ENCODE peak calls at places on chromosomes 13 and 19, in five cellular contexts. H is GM23338, T is upper lobe of right lung, X is dorsolateral prefrontal cortex, Y is SK-N-SH. L is an unnamed sample.
A peak's percentile ranks its signal among the peaks of the same experiment; 100 is the strongest.

GRCh38 chr13:32471187-32471922 is 43.4 kb upstream of the N4BP2L1 start:
- DNase-seq in H (no peak), T (no peak), X (peak; percentile 81), Y (no peak), L (peak; percentile 29)

GRCh38 chr13:75704194-75704941 is 68.2 kb downstream of the LMO7 start:
- DNase-seq in H (no peak), T (no peak), X (no peak), Y (no peak), L (no peak)

GRCh38 chr19:42288881-42289555 is 12.9 kb upstream of the PRR19 start:
- DNase-seq in H (no peak), T (no peak), X (no peak), Y (no peak), L (no peak)

GRCh38 chr13:73607489-73608156 is 526.6 kb downstream of the KLF12 start:
- DNase-seq in H (no peak), T (no peak), X (no peak), Y (no peak), L (no peak)

GRCh38 chr13:80276371-80277289 is 64.3 kb downstream of the SPRY2 start:
- DNase-seq in H (peak; percentile 53), T (no peak), X (peak; percentile 27), Y (no peak), L (peak; percentile 37)

GRCh38 chr19:31325342-31325741 is 23.9 kb downstream of the TSHZ3 start:
- DNase-seq in H (no peak), T (no peak), X (no peak), Y (no peak), L (no peak)

GRCh38 chr13:71865858-71866172 is 1.2 kb downstream of the DACH1 start:
- DNase-seq in H (peak; percentile 14), T (no peak), X (no peak), Y (peak; percentile 65), L (no peak)

GRCh38 chr13:61470801-61471200 is 55.2 kb upstream of the PCDH20 start:
- DNase-seq in H (no peak), T (no peak), X (no peak), Y (no peak), L (no peak)

GRCh38 chr13:108812165-108812564 is 182.8 kb downstream of the MYO16 start:
- DNase-seq in H (no peak), T (no peak), X (no peak), Y (no peak), L (no peak)

GRCh38 chr13:26500618-26501320 is 56.7 kb upstream of the WASF3 start:
- DNase-seq in H (no peak), T (no peak), X (no peak), Y (no peak), L (no peak)

GRCh38 chr19:11948646-11949045 is 16.2 kb upstream of the ZNF763 start:
- DNase-seq in H (no peak), T (no peak), X (no peak), Y (no peak), L (no peak)

DNA sequence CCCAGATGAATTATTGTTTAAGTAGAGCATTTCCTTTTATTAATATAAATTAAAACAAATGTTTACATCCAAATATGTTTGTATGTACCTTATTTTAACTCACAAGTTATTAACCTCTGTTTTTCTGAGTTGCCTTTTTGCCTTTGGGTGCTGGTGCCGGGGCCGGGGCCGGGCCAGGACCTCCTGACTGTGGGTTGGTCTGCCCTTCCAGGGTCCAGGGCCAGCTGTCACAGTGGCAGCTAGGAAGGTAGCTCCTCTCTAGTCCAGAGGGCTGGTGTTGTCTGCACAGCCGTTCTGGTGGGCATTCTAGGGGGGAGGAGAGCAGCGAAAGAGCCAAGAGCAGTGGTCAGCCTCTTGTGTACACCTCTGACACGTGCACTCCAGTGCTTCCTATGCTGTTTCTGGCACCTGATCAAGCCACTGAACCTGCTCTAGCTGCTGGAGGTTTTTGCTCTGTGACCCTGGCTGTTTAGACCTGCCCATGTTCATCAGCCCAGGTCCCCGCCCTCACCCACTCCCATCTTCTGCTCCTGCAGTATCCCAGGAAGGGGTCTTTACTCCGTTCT is 2.0 kb upstream of the UBA2 start:
- DNase-seq in H (no peak), T (no peak), X (no peak), Y (no peak), L (no peak)
- H3K27ac ChIP-seq in H (no peak overlapping the region), T (no peak overlapping the region), X (no peak overlapping the region), Y (no peak overlapping the region), L (no peak overlapping the region)

DNA sequence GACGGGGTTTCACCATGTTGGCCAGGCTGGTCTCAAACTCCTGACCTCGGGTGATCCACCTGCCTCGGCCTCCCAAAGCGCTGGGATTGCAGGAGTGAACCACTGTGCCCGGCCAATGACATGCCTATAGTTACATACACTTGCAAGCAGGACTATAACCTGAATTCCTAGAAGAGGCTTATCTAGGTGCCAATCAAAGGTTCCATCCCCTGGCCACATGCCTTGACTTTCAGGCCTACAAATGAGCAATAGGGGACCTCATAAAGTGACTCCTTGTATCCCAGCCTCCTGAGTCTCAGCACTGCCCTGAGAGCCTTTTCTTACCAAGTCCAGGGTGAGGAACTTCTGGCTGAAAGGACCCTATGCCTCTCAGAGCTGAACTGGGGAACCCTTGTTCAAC is 3.9 kb upstream of the LSM4 start:
- DNase-seq in H (no peak), T (no peak), X (no peak), Y (no peak), L (no peak)
- H3K27ac ChIP-seq in H (no peak overlapping the region), T (no peak overlapping the region), X (no peak overlapping the region), Y (no peak overlapping the region), L (no peak overlapping the region)

DNA sequence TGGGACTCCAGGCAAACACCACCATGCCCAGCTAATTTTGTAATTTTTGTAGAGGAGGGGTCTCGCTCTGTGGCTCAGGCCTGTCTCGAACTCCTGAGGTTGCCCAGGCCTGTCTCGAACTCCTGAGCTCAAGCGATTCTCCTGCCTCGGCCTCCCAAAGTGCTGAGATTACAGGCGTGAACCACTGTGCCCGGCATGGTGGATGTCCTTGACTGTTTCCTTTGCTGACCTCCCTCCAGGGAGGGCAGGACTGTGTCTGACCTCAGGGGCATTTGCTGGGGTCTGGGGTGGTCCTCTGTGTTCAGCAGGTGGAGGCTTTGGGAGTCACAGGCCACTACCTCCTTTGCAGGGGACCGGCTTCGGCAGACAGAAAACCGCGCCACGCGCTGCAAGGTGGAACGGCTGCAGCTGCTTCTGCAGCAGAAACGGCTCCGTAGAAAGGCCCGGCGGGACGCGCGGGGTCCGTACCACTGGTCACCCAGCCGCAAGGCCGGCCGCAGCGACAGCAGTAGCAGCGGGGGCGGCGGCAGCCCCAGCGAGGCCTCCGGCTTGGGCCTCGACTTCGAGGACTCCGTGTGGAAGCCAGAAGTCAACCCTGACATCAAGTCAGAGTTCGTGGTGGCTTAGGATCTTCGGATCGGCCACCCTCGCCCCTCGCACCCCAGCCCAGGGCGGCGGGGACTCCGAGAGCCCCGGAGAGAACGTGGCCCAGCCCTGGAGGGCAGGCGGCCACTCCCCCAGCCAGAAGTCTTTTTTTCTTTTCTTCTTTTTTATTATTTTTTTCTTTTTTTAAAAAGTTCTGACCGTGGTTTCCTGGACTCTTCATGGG is 8.5 kb downstream of the MIDN start:
- DNase-seq in H (no peak), T (no peak), X (no peak), Y (no peak), L (no peak)
- H3K27ac ChIP-seq in H (peak overlapping the region; percentile 94), T (peak overlapping the region; percentile 95), X (peak overlapping the region; percentile 100), Y (peak overlapping the region; percentile 99), L (peak overlapping the region; percentile 100)

GRCh38 chr19:14689598-14690503 is at the start of gene ZNF333:
- DNase-seq in H (peak; percentile 98), T (peak; percentile 99), X (peak; percentile 96), Y (peak; percentile 99), L (peak; percentile 90)
- H3K27ac ChIP-seq in H (peak within 1 kb of the TSS; percentile 93), T (peak within 1 kb of the TSS; percentile 95), X (peak within 1 kb of the TSS; percentile 98), Y (peak within 1 kb of the TSS; percentile 96), L (peak within 1 kb of the TSS; percentile 96)